ENCODE peak calls at places on chromosomes 3 and 15, in eight cellular contexts. One of them, this sample, is unnamed.

GRCh38 chr3:113531826-113532697 is at the start of gene SIDT1:
- DNase-seq in right lobe of liver: peak; percentile 60
- DNase-seq in A549: peak; percentile 48
- DNase-seq in IMR-90: no peak
- DNase-seq in endothelial cell of umbilical vein: peak; percentile 21
- DNase-seq in tibial nerve: no peak
- DNase-seq in prostate gland: peak; percentile 69
- DNase-seq in uterus: peak; percentile 26
- DNase-seq in this sample: no peak

GRCh38 chr3:4993276-4994143 is 14.3 kb downstream of the BHLHE40 start:
- DNase-seq in right lobe of liver: no peak
- DNase-seq in IMR-90: no peak
- DNase-seq in prostate gland: no peak
- DNase-seq in uterus: no peak
- DNase-seq in endothelial cell of umbilical vein: no peak
- DNase-seq in tibial nerve: no peak
- DNase-seq in A549: no peak
- DNase-seq in this sample: peak; percentile 13

GRCh38 chr15:65156692-65157091 is 23.1 kb upstream of the PDCD7 start:
- DNase-seq in uterus: no peak
- DNase-seq in prostate gland: no peak
- DNase-seq in tibial nerve: no peak
- DNase-seq in endothelial cell of umbilical vein: no peak
- DNase-seq in A549: no peak
- DNase-seq in IMR-90: no peak
- DNase-seq in right lobe of liver: no peak
- DNase-seq in this sample: no peak

GRCh38 chr3:189236352-189236751 is 64.6 kb downstream of the TPRG1 start:
- DNase-seq in uterus: no peak
- DNase-seq in A549: no peak
- DNase-seq in tibial nerve: no peak
- DNase-seq in IMR-90: no peak
- DNase-seq in prostate gland: no peak
- DNase-seq in right lobe of liver: no peak
- DNase-seq in endothelial cell of umbilical vein: no peak
- DNase-seq in this sample: no peak

GRCh38 chr3:11001020-11001657 is 8.6 kb downstream of the SLC6A1 start:
- DNase-seq in uterus: no peak
- DNase-seq in IMR-90: no peak
- DNase-seq in prostate gland: no peak
- DNase-seq in endothelial cell of umbilical vein: no peak
- DNase-seq in tibial nerve: no peak
- DNase-seq in right lobe of liver: peak; percentile 54
- DNase-seq in A549: peak; percentile 14
- DNase-seq in this sample: no peak

GRCh38 chr3:126683506-126683905 is 20.5 kb upstream of the CHCHD6 start:
- DNase-seq in A549: no peak
- DNase-seq in uterus: no peak
- DNase-seq in IMR-90: no peak
- DNase-seq in right lobe of liver: no peak
- DNase-seq in endothelial cell of umbilical vein: no peak
- DNase-seq in tibial nerve: no peak
- DNase-seq in prostate gland: no peak
- DNase-seq in this sample: no peak

GRCh38 chr15:44554934-44555723 is 18.2 kb downstream of the EIF3J start:
- DNase-seq in IMR-90: no peak
- DNase-seq in prostate gland: no peak
- DNase-seq in right lobe of liver: no peak
- DNase-seq in uterus: no peak
- DNase-seq in endothelial cell of umbilical vein: peak; percentile 27
- DNase-seq in tibial nerve: no peak
- DNase-seq in A549: no peak
- DNase-seq in this sample: no peak

GRCh38 chr15:85531083-85531482 is 150.7 kb downstream of the AKAP13 start:
- DNase-seq in tibial nerve: no peak
- DNase-seq in IMR-90: peak; percentile 80
- DNase-seq in uterus: no peak
- DNase-seq in endothelial cell of umbilical vein: no peak
- DNase-seq in right lobe of liver: no peak
- DNase-seq in A549: no peak
- DNase-seq in prostate gland: no peak
- DNase-seq in this sample: no peak

GRCh38 chr3:100157617-100158016 is 43.3 kb upstream of the FILIP1L start:
- DNase-seq in tibial nerve: no peak
- DNase-seq in A549: no peak
- DNase-seq in prostate gland: no peak
- DNase-seq in endothelial cell of umbilical vein: no peak
- DNase-seq in right lobe of liver: no peak
- DNase-seq in IMR-90: no peak
- DNase-seq in uterus: no peak
- DNase-seq in this sample: no peak

GRCh38 chr3:190807719-190808375 is 54.6 kb downstream of the GMNC start:
- DNase-seq in right lobe of liver: peak; percentile 81
- DNase-seq in IMR-90: no peak
- DNase-seq in A549: no peak
- DNase-seq in uterus: peak; percentile 23
- DNase-seq in prostate gland: peak; percentile 97
- DNase-seq in endothelial cell of umbilical vein: no peak
- DNase-seq in tibial nerve: no peak
- DNase-seq in this sample: no peak

GRCh38 chr3:55320928-55321327 is 166.2 kb downstream of the WNT5A start:
- DNase-seq in prostate gland: no peak
- DNase-seq in IMR-90: no peak
- DNase-seq in tibial nerve: no peak
- DNase-seq in right lobe of liver: no peak
- DNase-seq in endothelial cell of umbilical vein: no peak
- DNase-seq in uterus: no peak
- DNase-seq in A549: no peak
- DNase-seq in this sample: no peak

DNA sequence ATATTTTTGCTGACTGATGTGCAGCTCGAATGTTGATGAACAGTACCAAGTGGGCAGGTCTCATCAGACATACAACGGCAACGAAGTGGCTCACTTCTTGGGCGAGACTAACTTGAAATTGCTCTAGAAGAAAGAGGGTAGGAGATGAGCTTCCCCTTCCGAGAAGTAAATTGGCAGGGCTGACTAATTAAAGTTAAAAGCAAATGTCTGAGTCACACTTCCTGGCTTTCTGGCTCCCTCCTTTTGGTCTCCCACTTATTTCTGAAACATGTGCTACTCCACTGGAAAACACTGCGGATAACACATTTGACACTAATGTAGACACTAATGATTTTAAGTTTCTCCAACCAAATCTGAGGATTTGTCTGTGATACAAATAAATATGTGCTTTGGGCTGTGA is 228.3 kb downstream of the ABHD5 start:
- DNase-seq in endothelial cell of umbilical vein: peak; percentile 33
- DNase-seq in tibial nerve: no peak
- DNase-seq in uterus: no peak
- DNase-seq in prostate gland: no peak
- DNase-seq in right lobe of liver: no peak
- DNase-seq in A549: no peak
- DNase-seq in IMR-90: no peak
- DNase-seq in this sample: no peak
- TF ChIP-seq POLR2A in endothelial cell of umbilical vein: no peak
- TF ChIP-seq POLR2A in tibial nerve: no peak
- TF ChIP-seq POLR2A in uterus: no peak
- TF ChIP-seq POLR2A in prostate gland: no peak
- TF ChIP-seq POLR2A in right lobe of liver: no peak
- TF ChIP-seq POLR2A in A549: no peak
- TF ChIP-seq POLR2A in IMR-90: no peak
- TF ChIP-seq POLR2A in this sample: no peak

GRCh38 chr3:141403576-141403975 is 35.3 kb downstream of the ZBTB38 start:
- DNase-seq in right lobe of liver: no peak
- DNase-seq in A549: no peak
- DNase-seq in endothelial cell of umbilical vein: no peak
- DNase-seq in tibial nerve: no peak
- DNase-seq in IMR-90: no peak
- DNase-seq in uterus: no peak
- DNase-seq in prostate gland: no peak
- DNase-seq in this sample: no peak

GRCh38 chr3:141402476-141403171 is 34.3 kb downstream of the ZBTB38 start:
- DNase-seq in A549: peak; percentile 74
- DNase-seq in endothelial cell of umbilical vein: peak; percentile 76
- DNase-seq in tibial nerve: peak; percentile 42
- DNase-seq in uterus: peak; percentile 72
- DNase-seq in right lobe of liver: peak; percentile 81
- DNase-seq in IMR-90: peak; percentile 78
- DNase-seq in prostate gland: peak; percentile 75
- DNase-seq in this sample: peak; percentile 89

GRCh38 chr3:141401095-141401494 is 32.8 kb downstream of the ZBTB38 start:
- DNase-seq in IMR-90: no peak
- DNase-seq in uterus: no peak
- DNase-seq in prostate gland: no peak
- DNase-seq in A549: no peak
- DNase-seq in tibial nerve: no peak
- DNase-seq in right lobe of liver: no peak
- DNase-seq in endothelial cell of umbilical vein: no peak
- DNase-seq in this sample: no peak

GRCh38 chr3:141399979-141400971 is 32.0 kb downstream of the ZBTB38 start:
- DNase-seq in A549: peak; percentile 35
- DNase-seq in IMR-90: no peak
- DNase-seq in endothelial cell of umbilical vein: no peak
- DNase-seq in tibial nerve: no peak
- DNase-seq in right lobe of liver: no peak
- DNase-seq in uterus: no peak
- DNase-seq in prostate gland: no peak
- DNase-seq in this sample: no peak

DNA sequence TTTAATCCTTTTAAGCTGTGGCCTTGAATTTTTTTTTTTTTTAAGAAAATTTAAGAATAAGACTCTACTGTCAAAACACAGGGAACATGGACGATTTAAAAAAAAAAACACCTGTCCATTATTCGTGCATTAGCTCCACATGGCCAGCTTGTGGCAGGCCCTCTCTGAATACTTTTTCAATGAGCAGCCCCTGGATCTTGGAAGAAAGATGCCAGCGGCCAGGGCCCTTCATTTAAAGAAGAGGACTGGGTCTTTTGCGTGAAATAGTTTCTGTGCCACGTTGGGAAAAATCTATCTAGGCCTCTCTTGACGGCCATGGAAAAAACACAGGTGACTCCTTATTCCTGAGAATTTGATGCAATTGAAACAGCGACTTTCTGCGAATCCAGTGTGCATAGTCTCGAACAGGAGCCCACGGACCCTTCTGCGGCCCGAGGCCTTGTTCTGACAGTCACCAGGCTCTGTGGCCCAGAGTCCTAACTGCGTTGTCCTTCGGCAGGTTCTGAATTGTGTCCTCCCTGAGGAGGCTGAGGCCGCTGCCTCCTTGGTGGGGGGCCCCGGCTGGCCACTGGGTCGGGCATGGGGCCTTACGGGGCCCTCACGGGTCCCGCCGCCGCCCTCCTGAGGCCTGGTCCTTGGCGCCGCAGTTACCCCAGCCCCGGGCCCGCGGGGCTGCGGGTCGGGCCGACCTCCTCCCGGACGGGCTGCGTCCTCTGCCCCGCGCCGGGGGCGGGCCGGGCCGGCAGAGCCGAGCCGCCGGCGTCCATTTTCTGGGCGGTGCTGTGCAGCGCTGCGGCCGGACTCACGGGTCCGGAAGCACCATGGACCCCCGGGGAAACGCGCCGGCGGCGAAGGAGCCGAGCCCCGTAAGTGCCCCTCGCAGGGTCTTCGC is 33.5 kb downstream of the ZBTB38 start:
- DNase-seq in IMR-90: no peak
- DNase-seq in uterus: peak; percentile 60
- DNase-seq in endothelial cell of umbilical vein: no peak
- DNase-seq in right lobe of liver: peak; percentile 56
- DNase-seq in tibial nerve: peak; percentile 17
- DNase-seq in prostate gland: no peak
- DNase-seq in A549: peak; percentile 56
- DNase-seq in this sample: no peak
- H3K4me1 ChIP-seq in IMR-90: peaks cover 35% of the 10 kb centered on the region
- H3K4me1 ChIP-seq in uterus: no peaks in the 10 kb centered on the region
- H3K4me1 ChIP-seq in endothelial cell of umbilical vein: peaks cover 47% of the 10 kb centered on the region
- H3K4me1 ChIP-seq in right lobe of liver: no peaks in the 10 kb centered on the region
- H3K4me1 ChIP-seq in tibial nerve: peaks cover 16% of the 10 kb centered on the region
- H3K4me1 ChIP-seq in prostate gland: peaks cover 3% of the 10 kb centered on the region
- H3K4me1 ChIP-seq in A549: peaks cover 76% of the 10 kb centered on the region
- H3K4me1 ChIP-seq in this sample: peaks cover 67% of the 10 kb centered on the region

GRCh38 chr3:15819043-15819442 is 21.3 kb upstream of the ANKRD28 start:
- DNase-seq in right lobe of liver: no peak
- DNase-seq in endothelial cell of umbilical vein: no peak
- DNase-seq in A549: no peak
- DNase-seq in uterus: no peak
- DNase-seq in IMR-90: no peak
- DNase-seq in tibial nerve: no peak
- DNase-seq in prostate gland: no peak
- DNase-seq in this sample: no peak

GRCh38 chr3:15819576-15819975 is 21.8 kb upstream of the ANKRD28 start:
- DNase-seq in IMR-90: no peak
- DNase-seq in uterus: no peak
- DNase-seq in endothelial cell of umbilical vein: no peak
- DNase-seq in prostate gland: no peak
- DNase-seq in A549: no peak
- DNase-seq in right lobe of liver: no peak
- DNase-seq in tibial nerve: no peak
- DNase-seq in this sample: no peak

GRCh38 chr3:15810702-15811101 is 12.9 kb upstream of the ANKRD28 start:
- DNase-seq in uterus: no peak
- DNase-seq in prostate gland: no peak
- DNase-seq in right lobe of liver: no peak
- DNase-seq in endothelial cell of umbilical vein: peak; percentile 36
- DNase-seq in tibial nerve: no peak
- DNase-seq in IMR-90: no peak
- DNase-seq in A549: no peak
- DNase-seq in this sample: no peak

GRCh38 chr3:15812183-15812582 is 14.4 kb upstream of the ANKRD28 start:
- DNase-seq in tibial nerve: no peak
- DNase-seq in endothelial cell of umbilical vein: peak; percentile 62
- DNase-seq in IMR-90: peak; percentile 36
- DNase-seq in right lobe of liver: no peak
- DNase-seq in prostate gland: no peak
- DNase-seq in A549: no peak
- DNase-seq in uterus: no peak
- DNase-seq in this sample: no peak

DNA sequence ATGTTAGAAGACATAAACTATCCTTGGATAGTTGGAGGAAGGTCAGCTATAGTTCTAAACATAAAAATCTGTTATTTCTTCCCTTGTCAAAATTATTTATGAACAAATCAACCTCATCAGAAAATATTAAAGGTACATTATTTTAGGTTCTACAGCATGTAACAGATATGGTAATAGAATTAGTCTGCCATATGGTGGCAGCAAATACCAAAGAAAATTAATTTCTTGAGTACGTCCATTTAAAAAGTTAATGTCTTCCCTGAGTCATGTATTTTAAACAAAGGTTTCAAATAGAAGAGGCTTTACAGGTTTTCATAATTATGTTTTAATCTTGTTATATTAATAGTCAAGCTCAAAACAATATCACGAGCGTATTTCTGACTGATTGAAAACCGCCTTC is 17.9 kb upstream of the ANKRD28 start:
- DNase-seq in endothelial cell of umbilical vein: peak; percentile 61
- DNase-seq in right lobe of liver: no peak
- DNase-seq in prostate gland: no peak
- DNase-seq in IMR-90: peak; percentile 88
- DNase-seq in A549: peak; percentile 78
- DNase-seq in tibial nerve: no peak
- DNase-seq in uterus: no peak
- DNase-seq in this sample: no peak
- TF ChIP-seq CTCF in endothelial cell of umbilical vein: peak; percentile 5
- TF ChIP-seq CTCF in right lobe of liver: peak; percentile 39
- TF ChIP-seq CTCF in prostate gland: peak; percentile 59
- TF ChIP-seq CTCF in IMR-90: peak; percentile 67
- TF ChIP-seq CTCF in A549: peak; percentile 68
- TF ChIP-seq CTCF in tibial nerve: no peak
- TF ChIP-seq CTCF in uterus: peak; percentile 52
- TF ChIP-seq CTCF in this sample: no peak

GRCh38 chr3:32570426-32571191 is at the start of gene DYNC1LI1:
- DNase-seq in right lobe of liver: peak; percentile 97
- DNase-seq in tibial nerve: peak; percentile 88
- DNase-seq in endothelial cell of umbilical vein: peak; percentile 95
- DNase-seq in uterus: peak; percentile 94
- DNase-seq in prostate gland: peak; percentile 96
- DNase-seq in IMR-90: peak; percentile 87
- DNase-seq in A549: peak; percentile 92
- DNase-seq in this sample: peak; percentile 97
- TF ChIP-seq POLR2A in right lobe of liver: peak; percentile 73
- TF ChIP-seq POLR2A in tibial nerve: peak; percentile 74
- TF ChIP-seq POLR2A in endothelial cell of umbilical vein: peak; percentile 95
- TF ChIP-seq POLR2A in uterus: peak; percentile 78
- TF ChIP-seq POLR2A in prostate gland: peak; percentile 63
- TF ChIP-seq POLR2A in IMR-90: peak; percentile 93
- TF ChIP-seq POLR2A in A549: peak; percentile 80
- TF ChIP-seq POLR2A in this sample: peak; percentile 32